ENCODE peak calls at places on chromosome 5, in six cellular contexts. One of them, this sample, is unnamed.
A peak's percentile ranks its signal among the peaks of the same experiment; 100 is the strongest.

GRCh38 chr5:59358497-59358896 is 535.0 kb downstream of the PDE4D start:
- DNase-seq in Calu3: no peak
- DNase-seq in A549: peak; percentile 90
- DNase-seq in osteocyte: no peak
- DNase-seq in GM13977: no peak
- DNase-seq in thoracic aorta: no peak
- DNase-seq in this sample: no peak

GRCh38 chr5:151182976-151183375 is 25.4 kb upstream of the ANXA6 start:
- DNase-seq in GM13977: no peak
- DNase-seq in thoracic aorta: no peak
- DNase-seq in osteocyte: no peak
- DNase-seq in Calu3: no peak
- DNase-seq in A549: no peak
- DNase-seq in this sample: no peak

GRCh38 chr5:168696611-168697010 is 117.4 kb upstream of the PANK3 start:
- DNase-seq in thoracic aorta: no peak
- DNase-seq in GM13977: no peak
- DNase-seq in A549: no peak
- DNase-seq in osteocyte: no peak
- DNase-seq in Calu3: no peak
- DNase-seq in this sample: no peak

GRCh38 chr5:78549043-78549442 is 99.5 kb downstream of the LHFPL2 start:
- DNase-seq in GM13977: no peak
- DNase-seq in Calu3: no peak
- DNase-seq in A549: no peak
- DNase-seq in thoracic aorta: no peak
- DNase-seq in osteocyte: no peak
- DNase-seq in this sample: no peak

GRCh38 chr5:30808996-30809395 is 384.5 kb upstream of the CDH6 start:
- DNase-seq in A549: no peak
- DNase-seq in osteocyte: no peak
- DNase-seq in thoracic aorta: no peak
- DNase-seq in Calu3: no peak
- DNase-seq in GM13977: no peak
- DNase-seq in this sample: no peak

GRCh38 chr5:159826351-159827222 is 89.7 kb upstream of the ADRA1B start:
- DNase-seq in A549: peak; percentile 93
- DNase-seq in GM13977: peak; percentile 8
- DNase-seq in thoracic aorta: no peak
- DNase-seq in osteocyte: no peak
- DNase-seq in Calu3: peak; percentile 62
- DNase-seq in this sample: peak; percentile 27

GRCh38 chr5:165134146-165134545 is 1628.7 kb downstream of the MAT2B start:
- DNase-seq in Calu3: no peak
- DNase-seq in A549: no peak
- DNase-seq in GM13977: no peak
- DNase-seq in thoracic aorta: no peak
- DNase-seq in osteocyte: no peak
- DNase-seq in this sample: no peak

GRCh38 chr5:112594060-112594850 is 143.4 kb upstream of the APC start:
- DNase-seq in thoracic aorta: no peak
- DNase-seq in GM13977: no peak
- DNase-seq in Calu3: no peak
- DNase-seq in A549: no peak
- DNase-seq in osteocyte: no peak
- DNase-seq in this sample: no peak

GRCh38 chr5:173075970-173076369 is 19.8 kb downstream of the CREBRF start:
- DNase-seq in osteocyte: no peak
- DNase-seq in Calu3: no peak
- DNase-seq in thoracic aorta: no peak
- DNase-seq in A549: no peak
- DNase-seq in GM13977: no peak
- DNase-seq in this sample: no peak

GRCh38 chr5:170293273-170293672 is 4.3 kb downstream of the LCP2 start:
- DNase-seq in thoracic aorta: no peak
- DNase-seq in osteocyte: no peak
- DNase-seq in A549: no peak
- DNase-seq in Calu3: no peak
- DNase-seq in GM13977: peak; percentile 67
- DNase-seq in this sample: peak; percentile 57

GRCh38 chr5:169753795-169754194 is 116.7 kb downstream of the DOCK2 start:
- DNase-seq in osteocyte: no peak
- DNase-seq in Calu3: no peak
- DNase-seq in thoracic aorta: no peak
- DNase-seq in A549: no peak
- DNase-seq in GM13977: no peak
- DNase-seq in this sample: no peak

GRCh38 chr5:119356384-119357188 is 767 bp downstream of the TNFAIP8 start:
- DNase-seq in thoracic aorta: no peak
- DNase-seq in GM13977: peak; percentile 52
- DNase-seq in Calu3: no peak
- DNase-seq in osteocyte: no peak
- DNase-seq in A549: no peak
- DNase-seq in this sample: no peak

GRCh38 chr5:56516936-56517521 is 283.9 kb upstream of the ANKRD55 start:
- DNase-seq in GM13977: no peak
- DNase-seq in Calu3: peak; percentile 67
- DNase-seq in osteocyte: no peak
- DNase-seq in A549: no peak
- DNase-seq in thoracic aorta: no peak
- DNase-seq in this sample: no peak

GRCh38 chr5:172542651-172543131 is 88.4 kb upstream of the SH3PXD2B start:
- DNase-seq in osteocyte: peak; percentile 69
- DNase-seq in Calu3: no peak
- DNase-seq in GM13977: no peak
- DNase-seq in thoracic aorta: no peak
- DNase-seq in A549: no peak
- DNase-seq in this sample: no peak

GRCh38 chr5:133907075-133907474 is 61.4 kb downstream of the C5orf15 start:
- DNase-seq in Calu3: no peak
- DNase-seq in osteocyte: no peak
- DNase-seq in GM13977: no peak
- DNase-seq in thoracic aorta: no peak
- DNase-seq in A549: no peak
- DNase-seq in this sample: no peak

DNA sequence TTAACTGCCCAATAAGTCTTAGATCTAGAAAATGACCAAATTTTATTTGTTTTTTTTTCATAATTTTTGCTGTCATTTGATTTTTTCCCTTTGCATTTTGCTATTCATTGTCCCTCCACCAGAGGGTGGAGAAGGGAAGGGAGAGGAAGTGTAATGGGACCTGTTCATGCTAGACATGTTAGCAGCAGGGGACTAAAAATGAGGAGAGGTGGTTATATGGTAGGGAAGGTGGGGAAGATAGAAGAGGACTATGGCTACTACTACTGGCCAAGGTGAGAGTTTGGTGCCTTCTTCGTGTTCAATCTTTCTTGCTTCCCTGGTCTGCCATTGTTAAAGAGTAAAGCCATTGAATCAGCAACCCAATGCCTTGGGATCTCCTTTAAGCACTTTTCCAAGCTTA is 6.4 kb downstream of the GRIA1 start:
- DNase-seq in Calu3: peak; percentile 36
- DNase-seq in GM13977: no peak
- DNase-seq in osteocyte: no peak
- DNase-seq in thoracic aorta: no peak
- DNase-seq in A549: peak; percentile 7
- DNase-seq in this sample: no peak
- TF ChIP-seq CTCF in Calu3: peak; percentile 57
- TF ChIP-seq CTCF in GM13977: peak; percentile 64
- TF ChIP-seq CTCF in osteocyte: peak; percentile 81
- TF ChIP-seq CTCF in thoracic aorta: peak; percentile 64
- TF ChIP-seq CTCF in A549: peak; percentile 55
- TF ChIP-seq CTCF in this sample: peak; percentile 28

DNA sequence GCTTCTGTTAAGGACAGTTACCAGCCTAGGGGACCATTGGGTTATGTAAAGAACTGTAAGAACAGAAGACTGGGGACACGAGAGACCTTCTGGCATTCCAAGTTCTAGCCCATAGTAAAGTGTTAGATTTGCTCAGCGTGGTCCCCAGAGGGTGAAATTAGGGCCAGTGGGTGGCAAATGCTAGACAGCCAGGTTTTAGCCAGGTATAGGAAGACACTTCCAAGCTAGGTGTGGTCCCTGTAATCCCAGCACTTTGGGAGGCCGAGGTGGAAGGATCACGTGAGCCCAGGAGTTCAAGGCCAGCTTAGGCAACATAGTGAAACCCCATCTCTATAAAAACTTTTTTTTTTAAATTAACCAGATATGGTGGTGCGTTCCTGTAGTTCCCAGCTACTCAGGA is 34.3 kb downstream of the ATPSCKMT start:
- DNase-seq in A549: no peak
- DNase-seq in GM13977: no peak
- DNase-seq in Calu3: no peak
- DNase-seq in thoracic aorta: no peak
- DNase-seq in osteocyte: peak; percentile 57
- DNase-seq in this sample: no peak
- TF ChIP-seq CTCF in A549: no peak
- TF ChIP-seq CTCF in GM13977: no peak
- TF ChIP-seq CTCF in Calu3: no peak
- TF ChIP-seq CTCF in thoracic aorta: no peak
- TF ChIP-seq CTCF in osteocyte: no peak
- TF ChIP-seq CTCF in this sample: no peak

DNA sequence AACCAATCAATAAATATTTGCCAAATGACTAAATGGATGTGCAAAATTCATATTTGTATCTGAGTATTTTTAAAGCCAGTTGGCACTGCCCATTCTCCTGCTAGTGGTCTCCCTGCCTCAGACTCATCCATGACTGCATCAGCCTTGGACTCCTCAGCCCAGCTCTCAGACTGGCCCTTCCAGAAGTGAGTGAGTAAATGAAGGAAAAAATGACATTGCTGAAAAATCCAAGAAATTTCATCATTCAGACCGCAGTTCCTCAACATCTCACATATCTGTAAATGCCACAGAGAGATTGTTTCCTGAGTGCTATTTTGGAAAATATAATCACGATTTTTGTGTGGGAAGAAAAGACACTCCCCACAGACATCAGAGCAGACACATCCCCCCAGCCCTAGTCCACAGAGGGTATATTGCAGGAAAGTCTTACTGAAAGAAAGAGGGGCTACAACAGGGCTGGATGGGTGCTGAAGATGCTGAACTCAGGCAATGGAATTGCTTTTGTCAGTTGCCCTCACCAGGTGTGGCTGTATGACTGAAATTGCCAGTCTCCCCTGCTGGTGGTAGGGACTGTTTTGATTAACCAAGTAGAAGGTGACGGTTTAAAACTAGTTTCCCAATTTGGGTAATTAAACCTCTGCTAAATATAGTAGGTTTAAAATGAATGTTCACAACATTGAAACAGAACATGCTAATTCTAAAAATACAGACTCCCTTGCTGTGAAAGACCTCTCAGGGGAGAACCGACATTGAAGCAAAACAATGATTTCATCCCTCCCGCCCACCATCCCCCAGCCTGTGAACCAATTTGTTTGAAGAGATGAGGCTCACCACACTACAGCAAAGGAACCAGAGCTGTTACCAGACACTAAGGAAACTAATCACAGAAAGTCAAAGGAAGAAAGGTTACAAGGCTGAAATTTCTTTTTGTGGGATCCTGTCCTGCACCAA is 158.8 kb downstream of the DEPDC1B start:
- DNase-seq in Calu3: no peak
- DNase-seq in osteocyte: no peak
- DNase-seq in GM13977: peak; percentile 78
- DNase-seq in A549: no peak
- DNase-seq in thoracic aorta: no peak
- DNase-seq in this sample: peak; percentile 78
- TF ChIP-seq CTCF in Calu3: no peak
- TF ChIP-seq CTCF in osteocyte: no peak
- TF ChIP-seq CTCF in GM13977: peak; percentile 10
- TF ChIP-seq CTCF in A549: no peak
- TF ChIP-seq CTCF in thoracic aorta: no peak
- TF ChIP-seq CTCF in this sample: no peak

DNA sequence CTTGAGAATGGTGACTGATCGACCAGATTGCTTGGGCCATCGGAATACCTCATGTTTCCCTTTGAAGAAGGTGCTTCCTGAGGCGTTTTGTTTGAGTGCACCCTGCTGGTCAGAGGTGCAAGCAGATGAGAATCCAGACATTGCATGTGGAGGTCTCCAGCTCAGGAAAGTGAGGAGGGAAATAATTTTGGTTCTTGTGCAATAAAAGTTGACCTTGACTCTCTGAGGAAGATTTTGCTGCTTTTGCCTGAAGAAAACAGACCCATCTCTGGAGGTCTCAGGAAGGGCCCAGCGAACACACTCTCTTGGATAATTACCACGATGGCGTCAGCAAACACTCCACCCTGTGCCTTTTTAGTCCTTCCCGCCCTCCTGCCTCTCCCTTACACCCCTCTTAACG is 69.7 kb downstream of the GRAMD2B start:
- DNase-seq in thoracic aorta: no peak
- DNase-seq in osteocyte: no peak
- DNase-seq in A549: peak; percentile 27
- DNase-seq in Calu3: no peak
- DNase-seq in GM13977: no peak
- DNase-seq in this sample: no peak
- TF ChIP-seq CTCF in thoracic aorta: no peak
- TF ChIP-seq CTCF in osteocyte: no peak
- TF ChIP-seq CTCF in A549: peak; percentile 22
- TF ChIP-seq CTCF in Calu3: no peak
- TF ChIP-seq CTCF in GM13977: peak; percentile 59
- TF ChIP-seq CTCF in this sample: no peak

DNA sequence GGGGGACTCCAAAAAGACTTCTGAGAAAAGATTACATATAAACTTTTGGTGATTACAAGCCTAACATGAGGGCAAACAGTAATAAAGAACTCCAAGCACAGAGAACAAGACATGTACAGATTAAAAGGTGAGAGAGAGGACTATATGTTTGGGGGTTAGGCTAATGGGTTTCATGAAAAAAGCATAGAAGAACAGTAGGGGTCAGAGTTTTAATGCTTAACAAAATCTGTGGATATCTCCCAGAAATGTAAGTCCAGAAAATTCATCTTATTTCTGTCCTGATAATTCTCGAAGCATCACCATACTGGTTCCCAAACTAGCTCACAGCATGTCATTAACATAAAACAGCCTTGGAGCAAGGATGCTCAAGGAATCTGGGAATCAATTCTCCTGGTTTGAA is 137.2 kb downstream of the ARRDC3 start:
- DNase-seq in thoracic aorta: no peak
- DNase-seq in A549: no peak
- DNase-seq in Calu3: no peak
- DNase-seq in GM13977: no peak
- DNase-seq in osteocyte: no peak
- DNase-seq in this sample: no peak
- TF ChIP-seq CTCF in thoracic aorta: no peak
- TF ChIP-seq CTCF in A549: no peak
- TF ChIP-seq CTCF in Calu3: no peak
- TF ChIP-seq CTCF in GM13977: peak; percentile 5
- TF ChIP-seq CTCF in osteocyte: peak; percentile 25
- TF ChIP-seq CTCF in this sample: no peak

This sample was measured in GM13976.